ENCODE peak calls at places on chromosomes 5 and 9, in five cellular contexts. F is HS-5; P is uterus; U is mucosa of gallbladder; G is effector memory CD8-positive, alpha-beta T cell. K is an unnamed sample.
A peak's percentile ranks its signal among the peaks of the same experiment; 100 is the strongest.

GRCh38 chr9:70519912-70520724 is 105.7 kb upstream of the KLF9 start:
- DNase-seq in F (no peak), P (no peak), U (no peak), G (no peak), K (no peak)

GRCh38 chr5:89583534-89583933 is 700.5 kb upstream of the MEF2C start:
- DNase-seq in F (no peak), P (no peak), U (no peak), G (no peak), K (no peak)

GRCh38 chr9:86907346-86907745 is 40.0 kb downstream of the GAS1 start:
- DNase-seq in F (no peak), P (no peak), U (no peak), G (no peak), K (no peak)

GRCh38 chr9:37978983-37979382 is 75.1 kb upstream of the SLC25A51 start:
- DNase-seq in F (no peak), P (no peak), U (no peak), G (no peak), K (no peak)

GRCh38 chr5:36630201-36630968 is 24.0 kb downstream of the SLC1A3 start:
- DNase-seq in F (no peak), P (no peak), U (no peak), G (no peak), K (no peak)

GRCh38 chr5:150763023-150763793 is 4.4 kb upstream of the DCTN4 start:
- DNase-seq in F (peak; percentile 63), P (peak; percentile 92), U (peak; percentile 29), G (no peak), K (no peak)

GRCh38 chr5:36637101-36637500 is 30.7 kb downstream of the SLC1A3 start:
- DNase-seq in F (no peak), P (no peak), U (no peak), G (no peak), K (no peak)

GRCh38 chr5:173512637-173513435 is 103.6 kb downstream of the BOD1 start:
- DNase-seq in F (no peak), P (no peak), U (no peak), G (no peak), K (no peak)

GRCh38 chr5:96870094-96871021 is 5.9 kb upstream of the ERAP2 start:
- DNase-seq in F (no peak), P (no peak), U (no peak), G (no peak), K (no peak)

GRCh38 chr5:45578270-45578669 is 117.9 kb downstream of the HCN1 start:
- DNase-seq in F (peak; percentile 49), P (no peak), U (no peak), G (no peak), K (no peak)

GRCh38 chr5:132655821-132656773 is 1.9 kb upstream of the IL13 start:
- DNase-seq in F (no peak), P (no peak), U (no peak), G (peak; percentile 30), K (peak; percentile 17)

GRCh38 chr5:64690417-64691151 is at the start of gene SHISAL2B:
- DNase-seq in F (no peak), P (no peak), U (no peak), G (no peak), K (no peak)

GRCh38 chr9:5553211-5553610 is 42.9 kb downstream of the PDCD1LG2 start:
- DNase-seq in F (peak; percentile 46), P (no peak), U (no peak), G (no peak), K (no peak)

GRCh38 chr5:135739383-135739961 is 95.0 kb upstream of the SLC25A48 start:
- DNase-seq in F (no peak), P (no peak), U (no peak), G (no peak), K (no peak)

GRCh38 chr9:70569070-70569772 is 154.8 kb upstream of the KLF9 start:
- DNase-seq in F (no peak), P (no peak), U (no peak), G (no peak), K (no peak)